ENCODE peak calls at places on chromosomes 3 and 15, in four cellular contexts. M is IMR-90, T is fibroblast of pulmonary artery, J is lower leg skin. P is an unnamed sample.

GRCh38 chr3:69329897-69330296 is 56.0 kb downstream of the FRMD4B start:
- DNase-seq in M (peak; percentile 4), T (no peak), J (no peak), P (no peak)

GRCh38 chr3:56314842-56315241 is 153.4 kb downstream of the ERC2 start:
- DNase-seq in M (no peak), T (peak; percentile 75), J (peak; percentile 41), P (no peak)

GRCh38 chr3:160661660-160662059 is 15.3 kb upstream of the ARL14 start:
- DNase-seq in M (peak; percentile 11), T (no peak), J (no peak), P (no peak)

GRCh38 chr15:42385206-42385979 is 26.1 kb downstream of the CAPN3 start:
- DNase-seq in M (peak; percentile 62), T (peak; percentile 75), J (no peak), P (no peak)

GRCh38 chr3:61966200-61966599 is 404.8 kb downstream of the PTPRG start:
- DNase-seq in M (peak; percentile 4), T (no peak), J (no peak), P (no peak)

GRCh38 chr3:15612001-15612400 is 10.5 kb downstream of the BTD start:
- DNase-seq in M (no peak), T (no peak), J (no peak), P (no peak)

GRCh38 chr15:58521293-58521991 is 89.7 kb downstream of the LIPC start:
- DNase-seq in M (peak; percentile 84), T (peak; percentile 90), J (peak; percentile 74), P (no peak)

GRCh38 chr3:67946446-67946845 is 292.0 kb upstream of the SUCLG2 start:
- DNase-seq in M (peak; percentile 1), T (peak; percentile 9), J (no peak), P (no peak)

GRCh38 chr3:111650378-111651275 is 55.5 kb upstream of the ZBED2 start:
- DNase-seq in M (no peak), T (no peak), J (no peak), P (no peak)

GRCh38 chr15:55230051-55230670 is 33.4 kb upstream of the RSL24D1 start:
- DNase-seq in M (peak; percentile 32), T (peak; percentile 55), J (no peak), P (no peak)

GRCh38 chr15:38564557-38565286 is at the start of gene RASGRP1:
- DNase-seq in M (peak; percentile 56), T (peak; percentile 36), J (no peak), P (no peak)

GRCh38 chr3:58884457-58884856 is 165.4 kb downstream of the CFAP20DC start:
- DNase-seq in M (no peak), T (no peak), J (no peak), P (no peak)

GRCh38 chr3:73885862-73886261 is 261.1 kb upstream of the PDZRN3 start:
- DNase-seq in M (no peak), T (no peak), J (no peak), P (no peak)

GRCh38 chr3:123123716-123124616 is 57.1 kb downstream of the PDIA5 start:
- DNase-seq in M (no peak), T (no peak), J (no peak), P (no peak)

GRCh38 chr3:197882580-197882979 is 67.4 kb upstream of the RPL35A start:
- DNase-seq in M (no peak), T (no peak), J (no peak), P (no peak)

GRCh38 chr3:27165348-27165747 is 203.8 kb downstream of the NEK10 start:
- DNase-seq in M (peak; percentile 42), T (peak; percentile 69), J (peak; percentile 15), P (no peak)

GRCh38 chr3:30333143-30333542 is 273.3 kb upstream of the TGFBR2 start:
- DNase-seq in M (no peak), T (no peak), J (no peak), P (no peak)

GRCh38 chr15:78299302-78300102 is at the start of gene SKIC8:
- DNase-seq in M (peak; percentile 89), T (peak; percentile 94), J (peak; percentile 90), P (peak; percentile 76)

GRCh38 chr15:57549935-57550334 is 41.8 kb upstream of the MYZAP start:
- DNase-seq in M (no peak), T (no peak), J (no peak), P (no peak)

GRCh38 chr3:5004319-5005152 is 25.3 kb downstream of the BHLHE40 start:
- DNase-seq in M (no peak), T (no peak), J (no peak), P (no peak)

GRCh38 chr3:27985369-27986035 is 255.9 kb upstream of the CMC1 start:
- DNase-seq in M (no peak), T (no peak), J (no peak), P (no peak)

GRCh38 chr3:59816312-59816711 is 766.5 kb upstream of the CFAP20DC start:
- DNase-seq in M (no peak), T (no peak), J (no peak), P (no peak)

GRCh38 chr15:35888815-35889214 is 342.9 kb upstream of the DPH6 start:
- DNase-seq in M (no peak), T (no peak), J (no peak), P (no peak)

GRCh38 chr15:64653757-64654156 is 121.6 kb downstream of the RBPMS2 start:
- DNase-seq in M (peak; percentile 31), T (peak; percentile 52), J (no peak), P (no peak)

GRCh38 chr15:42060477-42060763 is 33.9 kb downstream of the PLA2G4D start:
- DNase-seq in M (no peak), T (no peak), J (peak; percentile 14), P (no peak)

GRCh38 chr15:32877620-32878019 is 159.8 kb downstream of the GREM1 start:
- DNase-seq in M (no peak), T (peak; percentile 34), J (no peak), P (no peak)

GRCh38 chr15:72176155-72176554 is 21.4 kb downstream of the GRAMD2A start:
- DNase-seq in M (no peak), T (no peak), J (no peak), P (no peak)

GRCh38 chr3:104018541-104018940 is 1348.2 kb upstream of the ALCAM start:
- DNase-seq in M (no peak), T (no peak), J (no peak), P (no peak)

GRCh38 chr15:99435761-99436346 is 129.9 kb upstream of the MEF2A start:
- DNase-seq in M (no peak), T (no peak), J (peak; percentile 15), P (peak; percentile 7)

GRCh38 chr3:70392227-70392626 is 79.8 kb upstream of the MDFIC2 start:
- DNase-seq in M (no peak), T (no peak), J (no peak), P (no peak)

DNA sequence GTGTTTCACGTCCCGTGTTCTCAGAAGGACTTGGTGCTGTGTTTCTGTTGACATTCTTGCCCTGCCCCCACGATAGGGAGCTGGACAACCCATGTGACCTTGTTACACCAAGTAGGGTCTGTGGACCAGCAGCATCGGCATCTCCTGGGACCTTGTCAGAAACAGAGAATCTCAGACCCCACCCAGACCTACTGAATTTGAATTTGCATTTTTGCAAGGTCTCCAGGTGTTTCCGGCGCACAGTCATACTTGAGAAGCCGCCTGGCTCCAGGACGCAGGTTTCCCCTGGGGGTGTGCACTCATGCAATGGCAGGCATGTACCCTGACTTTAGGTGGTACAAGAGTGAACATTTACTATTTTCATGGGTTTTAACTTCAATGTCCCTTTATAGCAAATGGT is 117.9 kb downstream of the TLE3 start:
- DNase-seq in M (no peak), T (no peak), J (no peak), P (no peak)
- H3K4me3 ChIP-seq in M (no peak overlapping the region), T (no peak overlapping the region), J (no peak overlapping the region), P (no peak overlapping the region)

GRCh38 chr15:31352911-31353811 is 26.5 kb downstream of the KLF13 start:
- DNase-seq in M (peak; percentile 82), T (peak; percentile 90), J (no peak), P (peak; percentile 76)

GRCh38 chr15:31350771-31351170 is 24.1 kb downstream of the KLF13 start:
- DNase-seq in M (no peak), T (no peak), J (no peak), P (no peak)

GRCh38 chr15:31353931-31354330 is 27.3 kb downstream of the KLF13 start:
- DNase-seq in M (no peak), T (no peak), J (no peak), P (no peak)

GRCh38 chr15:31349233-31350141 is 22.9 kb downstream of the KLF13 start:
- DNase-seq in M (no peak), T (no peak), J (peak; percentile 42), P (no peak)

DNA sequence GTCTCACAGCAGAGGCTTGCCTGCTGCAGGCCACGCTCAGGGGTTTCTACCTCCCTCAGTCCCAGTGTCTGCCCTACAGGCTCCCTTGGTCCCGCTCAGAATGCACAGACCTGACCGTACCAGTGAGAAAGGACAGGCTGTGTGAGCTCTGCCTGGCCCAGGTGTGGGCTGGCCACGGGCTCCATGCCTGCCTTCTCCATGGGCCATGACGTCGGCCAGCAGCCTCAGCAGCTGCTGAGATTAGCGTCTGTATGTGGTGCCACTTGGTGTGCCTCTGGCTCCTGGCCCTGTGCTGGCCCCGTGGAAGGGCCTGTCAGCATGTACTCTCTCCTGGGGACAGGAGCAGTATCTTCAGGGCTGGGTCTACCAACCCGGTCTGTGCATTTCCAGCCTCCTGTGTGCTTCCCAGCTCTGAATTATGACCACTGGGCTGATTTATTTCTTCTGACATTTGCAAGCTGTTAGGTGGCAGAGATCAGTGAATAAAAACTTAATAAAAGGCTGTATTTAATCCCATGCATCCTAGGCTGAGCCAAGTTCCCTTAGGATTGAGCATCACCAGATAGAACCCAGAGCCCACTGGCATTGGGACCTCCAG is 25.7 kb downstream of the KLF13 start:
- DNase-seq in M (peak; percentile 4), T (no peak), J (no peak), P (no peak)
- H3K4me3 ChIP-seq in M (no peak overlapping the region), T (no peak overlapping the region), J (no peak overlapping the region), P (no peak overlapping the region)

GRCh38 chr3:141796436-141797166 is 33.4 kb downstream of the GRK7 start:
- DNase-seq in M (no peak), T (no peak), J (peak; percentile 34), P (peak; percentile 16)

GRCh38 chr3:141797167-141797773 is 34.1 kb downstream of the GRK7 start:
- DNase-seq in M (peak; percentile 7), T (peak; percentile 67), J (no peak), P (no peak)

GRCh38 chr3:141795311-141795710 is 32.1 kb downstream of the GRK7 start:
- DNase-seq in M (no peak), T (no peak), J (no peak), P (no peak)

GRCh38 chr3:141797819-141798405 is 34.7 kb downstream of the GRK7 start:
- DNase-seq in M (no peak), T (no peak), J (no peak), P (no peak)

DNA sequence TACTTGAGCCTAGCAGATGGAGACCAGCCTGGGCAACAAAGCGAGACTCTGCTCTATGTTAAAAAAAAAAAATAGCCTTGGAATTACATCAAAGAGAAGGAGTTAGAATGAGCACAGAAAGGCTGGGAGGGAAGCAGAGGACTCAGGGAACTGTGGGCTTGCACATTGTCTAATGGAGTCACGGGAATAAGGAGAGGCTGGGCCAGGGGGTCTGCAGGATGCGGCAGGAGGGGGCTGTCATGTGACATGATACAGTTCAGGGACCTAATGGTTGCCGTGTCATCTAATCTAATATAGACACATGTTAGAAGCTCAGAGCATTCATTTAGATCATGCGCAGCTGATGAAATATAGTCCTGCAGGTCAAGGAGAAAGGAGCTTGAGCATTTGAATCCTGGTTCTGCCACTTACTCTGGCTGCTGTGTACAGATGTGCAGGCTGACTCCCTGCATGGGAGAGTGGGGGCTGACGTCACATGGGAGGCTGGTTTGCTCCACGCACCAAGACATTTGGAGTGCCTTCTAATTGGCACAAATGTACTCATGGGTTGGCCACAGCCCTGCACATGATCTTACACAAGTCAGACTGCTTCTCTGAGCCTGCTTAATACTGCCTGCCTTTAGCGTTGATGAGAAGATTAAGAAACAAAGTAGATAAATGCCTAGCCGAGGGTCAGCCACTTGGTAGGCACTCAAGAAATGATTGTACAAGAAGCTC is 32.7 kb downstream of the GRK7 start:
- DNase-seq in M (no peak), T (peak; percentile 16), J (peak; percentile 81), P (peak; percentile 36)
- H3K4me3 ChIP-seq in M (no peak overlapping the region), T (no peak overlapping the region), J (no peak overlapping the region), P (no peak overlapping the region)

GRCh38 chr3:165195226-165195625 is 958 bp downstream of the SLITRK3 start:
- DNase-seq in M (no peak), T (no peak), J (no peak), P (no peak)
- H3K4me3 ChIP-seq in M (no peak overlapping the region), T (no peak overlapping the region), J (no peak overlapping the region), P (peak overlapping the region; percentile 52)

P was measured in tibial nerve.